ENCODE peak calls at places on chromosome 1, in ten cellular contexts. X is NCI-H1105; E is NCI-H2081; C is NCI-H524; P is stimulated activated CD8-positive, alpha-beta memory T cell treated with anti-CD3 and anti-CD28 coated beads, Interleukin-4, amount 100 ng/mL, for 1 hour; S is right cardiac atrium; A is heart right ventricle; Z is AG08396; M is NCI-H146; O is activated T-helper 1 cell treated with anti-CD3 and anti-CD28 coated beads, Interleukin-12 subunit alpha, Interleukin-12 subunit beta, Interleukin-2, Interleukin-4 antibody, amounts not matched to agents 30 ng/mL and 10 ng/mL and 1 ng/mL, durations not matched to agents 14 hours and 24 hours and 36 hours. T is an unnamed sample.

GRCh38 chr1:73463848-73464247 is 734.1 kb downstream of the LRRIQ3 start:
- DNase-seq in X (no peak), E (no peak), C (no peak), P (no peak), S (peak), A (no peak), Z (no peak), M (no peak), O (no peak), T (no peak)

GRCh38 chr1:151130837-151131586 is 15.4 kb downstream of the SEMA6C start:
- DNase-seq in X (no peak), E (no peak), C (peak), P (peak), S (peak), A (peak), Z (peak), M (peak), O (peak), T (no peak)

GRCh38 chr1:52877554-52877953 is 35.0 kb downstream of the ZYG11A start:
- DNase-seq in X (no peak), E (no peak), C (no peak), P (no peak), S (no peak), A (no peak), Z (peak), M (no peak), O (no peak), T (peak)

GRCh38 chr1:226129230-226129629 is 57.3 kb downstream of the ACBD3 start:
- DNase-seq in X (no peak), E (no peak), C (no peak), P (no peak), S (no peak), A (no peak), Z (no peak), M (no peak), O (no peak), T (no peak)

GRCh38 chr1:239538244-239538988 is 152.0 kb downstream of the CHRM3 start:
- DNase-seq in X (no peak), E (no peak), C (no peak), P (no peak), S (no peak), A (no peak), Z (no peak), M (no peak), O (no peak), T (peak)

GRCh38 chr1:100622037-100622436 is 84.1 kb downstream of the GPR88 start:
- DNase-seq in X (no peak), E (no peak), C (peak), P (no peak), S (no peak), A (no peak), Z (peak), M (no peak), O (no peak), T (no peak)

GRCh38 chr1:44723496-44724407 is 7.2 kb downstream of the RNU5D-1 start:
- DNase-seq in X (no peak), E (no peak), C (no peak), P (no peak), S (peak), A (no peak), Z (no peak), M (no peak), O (no peak), T (no peak)

GRCh38 chr1:232452137-232452536 is 177.8 kb downstream of the SIPA1L2 start:
- DNase-seq in X (no peak), E (no peak), C (no peak), P (no peak), S (no peak), A (no peak), Z (no peak), M (no peak), O (no peak), T (no peak)

GRCh38 chr1:161305872-161306519 is 3.8 kb downstream of the MPZ start:
- DNase-seq in X (peak), E (peak), C (peak), P (peak), S (peak), A (peak), Z (peak), M (peak), O (peak), T (no peak)

GRCh38 chr1:47384083-47384482 is 32.0 kb upstream of the FOXE3 start:
- DNase-seq in X (no peak), E (no peak), C (no peak), P (no peak), S (no peak), A (no peak), Z (no peak), M (no peak), O (no peak), T (no peak)

GRCh38 chr1:155186266-155186954 is 12.8 kb downstream of the TRIM46 start:
- DNase-seq in X (peak), E (no peak), C (no peak), P (no peak), S (peak), A (no peak), Z (no peak), M (no peak), O (no peak), T (no peak)

T was measured in LNCaP clone FGC.